ENCODE peak calls at places on chromosomes 12 and 14, in six cellular contexts. I, V, Q, H, O and F are unnamed samples.

GRCh38 chr14:93705513-93706156 is 82.7 kb downstream of the PRIMA1 start:
- DNase-seq in I (no peak), V (no peak), Q (no peak), H (no peak), O (no peak), F (no peak)

GRCh38 chr12:20549115-20549719 is 145.9 kb upstream of the SLCO1C1 start:
- DNase-seq in I (no peak), V (peak), Q (no peak), H (no peak), O (no peak), F (no peak)

GRCh38 chr12:57166971-57167371 is 19.6 kb upstream of the LRP1-AS start:
- DNase-seq in I (no peak), V (no peak), Q (no peak), H (no peak), O (no peak), F (no peak)

GRCh38 chr14:31038521-31039166 is 12.5 kb upstream of the STRN3 start:
- DNase-seq in I (no peak), V (no peak), Q (no peak), H (no peak), O (no peak), F (no peak)

GRCh38 chr12:27999970-28000369 is 27.4 kb upstream of the PTHLH start:
- DNase-seq in I (no peak), V (no peak), Q (no peak), H (no peak), O (no peak), F (no peak)

GRCh38 chr12:91326043-91327027 is 143.7 kb upstream of the DCN start:
- DNase-seq in I (no peak), V (peak), Q (no peak), H (peak), O (peak), F (no peak)

GRCh38 chr12:20420557-20420956 is 52.2 kb downstream of the PDE3A start:
- DNase-seq in I (no peak), V (no peak), Q (no peak), H (no peak), O (no peak), F (no peak)

GRCh38 chr14:33736979-33737378 is 213.9 kb downstream of the EGLN3 start:
- DNase-seq in I (no peak), V (no peak), Q (no peak), H (no peak), O (no peak), F (no peak)

GRCh38 chr12:100868487-100868886 is 73.9 kb downstream of the ANO4 start:
- DNase-seq in I (no peak), V (peak), Q (no peak), H (no peak), O (no peak), F (no peak)

GRCh38 chr14:35898217-35898775 is 72.2 kb downstream of the BRMS1L start:
- DNase-seq in I (no peak), V (no peak), Q (no peak), H (no peak), O (no peak), F (no peak)

GRCh38 chr14:40139657-40140056 is 707.4 kb upstream of the FBXO33 start:
- DNase-seq in I (no peak), V (no peak), Q (no peak), H (no peak), O (no peak), F (no peak)

GRCh38 chr14:61196792-61197191 is 84.3 kb downstream of the TMEM30B start:
- DNase-seq in I (no peak), V (no peak), Q (no peak), H (no peak), O (no peak), F (no peak)

GRCh38 chr12:15837141-15837781 is 44.9 kb upstream of the STRAP start:
- DNase-seq in I (no peak), V (peak), Q (no peak), H (no peak), O (no peak), F (no peak)

GRCh38 chr14:95281560-95282176 is 38.0 kb downstream of the CLMN start:
- DNase-seq in I (no peak), V (no peak), Q (no peak), H (no peak), O (no peak), F (no peak)

GRCh38 chr14:55333785-55334485 is 62.7 kb downstream of the FBXO34 start:
- DNase-seq in I (no peak), V (no peak), Q (no peak), H (no peak), O (no peak), F (no peak)

GRCh38 chr12:106296179-106296877 is 6.2 kb upstream of the TCP11L2 start:
- DNase-seq in I (no peak), V (no peak), Q (no peak), H (no peak), O (no peak), F (no peak)

GRCh38 chr12:25655702-25656101 is 102.6 kb upstream of the LMNTD1 start:
- DNase-seq in I (no peak), V (no peak), Q (no peak), H (no peak), O (peak), F (no peak)

GRCh38 chr14:96072076-96072475 is 32.9 kb downstream of the C14orf132 start:
- DNase-seq in I (no peak), V (no peak), Q (no peak), H (no peak), O (no peak), F (no peak)

GRCh38 chr12:95446511-95446910 is 27.4 kb upstream of the METAP2 start:
- DNase-seq in I (peak), V (no peak), Q (no peak), H (no peak), O (no peak), F (no peak)

GRCh38 chr14:73873660-73874059 is 13.0 kb upstream of the ZNF410 start:
- DNase-seq in I (no peak), V (no peak), Q (no peak), H (no peak), O (no peak), F (no peak)

GRCh38 chr14:56796259-56796658 is 14.0 kb downstream of the OTX2 start:
- DNase-seq in I (no peak), V (no peak), Q (no peak), H (no peak), O (no peak), F (no peak)

GRCh38 chr12:304815-305214 is 42.2 kb upstream of the SLC6A13 start:
- DNase-seq in I (no peak), V (peak), Q (no peak), H (no peak), O (no peak), F (no peak)

GRCh38 chr14:92653162-92653651 is 95.2 kb downstream of the LGMN start:
- DNase-seq in I (no peak), V (no peak), Q (peak), H (peak), O (no peak), F (no peak)

GRCh38 chr14:26402126-26402525 is 195.7 kb downstream of the NOVA1 start:
- DNase-seq in I (no peak), V (no peak), Q (no peak), H (no peak), O (no peak), F (no peak)

GRCh38 chr12:17950898-17951297 is 139.1 kb downstream of the RERGL start:
- DNase-seq in I (no peak), V (no peak), Q (no peak), H (no peak), O (no peak), F (no peak)

GRCh38 chr14:77098470-77099353 is 654 bp downstream of the CIPC start:
- DNase-seq in I (peak), V (no peak), Q (no peak), H (peak), O (peak), F (peak)

GRCh38 chr14:32813401-32813800 is 125.3 kb upstream of the NPAS3 start:
- DNase-seq in I (no peak), V (peak), Q (no peak), H (no peak), O (no peak), F (no peak)

GRCh38 chr12:121839106-121839992 is 19.3 kb downstream of the HPD start:
- DNase-seq in I (peak), V (peak), Q (peak), H (peak), O (peak), F (peak)

GRCh38 chr12:121845699-121846098 is 13.0 kb downstream of the HPD start:
- DNase-seq in I (no peak), V (no peak), Q (no peak), H (no peak), O (no peak), F (no peak)

GRCh38 chr12:121839993-121840761 is 18.5 kb downstream of the HPD start:
- DNase-seq in I (no peak), V (no peak), Q (no peak), H (no peak), O (no peak), F (no peak)

GRCh38 chr12:121838096-121838495 is 20.6 kb downstream of the HPD start:
- DNase-seq in I (no peak), V (no peak), Q (no peak), H (no peak), O (no peak), F (no peak)

GRCh38 chr12:121843236-121843982 is 15.2 kb downstream of the HPD start:
- DNase-seq in I (no peak), V (no peak), Q (no peak), H (no peak), O (no peak), F (no peak)
- TF ChIP-seq CTCF in I (no peak), V (no peak), Q (no peak), H (no peak), O (no peak), F (no peak)

DNA sequence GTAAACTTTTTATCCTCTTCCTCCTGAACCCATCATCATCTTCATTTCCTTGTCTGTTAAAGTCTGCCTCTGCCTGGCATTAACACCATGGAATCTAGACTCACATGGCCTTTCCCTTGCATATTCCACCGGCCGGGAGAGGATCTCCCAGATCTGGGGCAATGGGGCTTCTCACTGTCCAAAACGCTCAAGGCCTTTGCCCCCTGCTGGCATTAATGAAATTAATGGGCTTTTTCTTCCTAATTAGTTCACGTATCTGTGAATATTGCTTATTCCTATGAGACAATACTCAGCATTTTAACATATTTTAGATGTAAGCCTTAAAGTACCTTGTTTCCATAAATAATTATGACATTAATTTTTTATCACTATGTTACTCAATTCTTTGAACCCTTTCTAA is 42.9 kb upstream of the CAPRIN2 start:
- DNase-seq in I (no peak), V (no peak), Q (no peak), H (no peak), O (no peak), F (no peak)
- TF ChIP-seq CTCF in I (no peak), V (no peak), Q (no peak), H (no peak), O (no peak), F (no peak)

DNA sequence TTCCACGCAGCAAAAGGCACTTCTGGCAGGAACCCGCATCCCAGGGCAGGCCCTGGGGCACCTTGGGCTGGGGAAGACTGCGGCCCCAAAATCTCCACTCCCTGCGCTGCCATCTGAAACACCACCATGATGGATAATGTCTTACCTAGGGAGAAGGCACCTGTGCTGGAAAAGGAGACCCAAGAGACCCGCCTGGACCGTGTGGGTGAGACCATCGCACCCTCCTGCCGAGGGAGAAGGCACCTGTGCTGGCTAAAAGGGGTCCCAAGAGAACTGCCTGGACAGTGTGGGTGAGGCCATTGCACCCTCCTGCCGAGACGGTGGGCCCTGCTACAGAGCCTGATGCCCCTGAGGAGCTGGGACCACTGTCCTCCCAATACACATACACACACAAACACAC is 24.8 kb upstream of the INF2 start:
- DNase-seq in I (no peak), V (no peak), Q (no peak), H (no peak), O (no peak), F (no peak)
- TF ChIP-seq CTCF in I (no peak), V (no peak), Q (no peak), H (no peak), O (no peak), F (no peak)

DNA sequence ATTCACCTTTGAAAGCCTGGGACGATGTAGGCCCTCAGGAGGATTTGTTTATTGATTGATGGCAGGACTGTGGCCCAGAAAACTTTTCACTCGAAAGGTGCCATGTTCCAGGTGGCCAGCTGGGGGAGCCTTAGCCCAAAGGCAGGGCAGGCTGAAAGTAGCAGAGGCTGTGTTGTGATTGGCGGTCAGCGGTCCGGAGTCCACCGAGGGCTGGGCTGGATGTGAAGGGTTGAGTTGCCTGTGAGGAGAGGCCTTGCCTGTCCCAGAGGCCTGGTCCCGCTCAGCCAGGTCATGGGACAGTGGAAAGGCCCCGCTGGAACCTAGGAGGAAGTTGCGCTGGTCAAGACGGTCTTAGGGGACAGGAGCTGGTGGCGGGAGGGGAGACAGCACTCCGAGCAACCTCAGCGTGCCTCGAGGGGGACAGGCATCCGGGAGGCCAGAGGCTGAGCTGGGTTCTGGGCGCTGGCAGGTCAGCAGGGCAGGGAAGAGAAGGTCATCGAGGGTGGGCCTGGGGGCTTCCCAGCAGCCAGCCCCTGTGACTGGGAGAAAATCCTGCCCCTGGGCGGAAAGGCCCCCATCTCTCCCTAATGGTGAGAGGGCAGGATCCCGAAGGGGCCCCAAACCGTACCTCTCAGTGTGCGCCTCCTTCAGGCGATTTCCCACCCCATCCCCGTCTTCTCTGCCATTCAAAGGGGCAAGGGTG is 26.3 kb downstream of the CMA1 start:
- DNase-seq in I (peak), V (no peak), Q (peak), H (peak), O (no peak), F (peak)
- TF ChIP-seq CTCF in I (peak), V (peak), Q (peak), H (no peak), O (peak), F (peak)

GRCh38 chr14:22982477-22983245 is at the start of gene AJUBA:
- DNase-seq in I (peak), V (peak), Q (peak), H (peak), O (peak), F (peak)
- TF ChIP-seq CTCF in I (no peak), V (no peak), Q (no peak), H (no peak), O (peak), F (no peak)

GRCh38 chr14:63045234-63045611 is at the start of gene KCNH5:
- DNase-seq in I (peak), V (no peak), Q (no peak), H (no peak), O (peak), F (no peak)
- TF ChIP-seq CTCF in I (no peak), V (no peak), Q (no peak), H (no peak), O (no peak), F (no peak)

GRCh38 chr12:53500776-53501614 is at the start of gene TARBP2:
- DNase-seq in I (peak), V (peak), Q (peak), H (peak), O (peak), F (peak)
- TF ChIP-seq CTCF in I (no peak), V (no peak), Q (no peak), H (no peak), O (peak), F (no peak)